ENCODE peak calls at places on chromosome 13, in eight cellular contexts. One of them, this sample, is unnamed.

GRCh38 chr13:80630685-80631121 is 289.8 kb upstream of the SPRY2 start:
- DNase-seq in lower lobe of right lung: no peak
- DNase-seq in mesendoderm: no peak
- DNase-seq in cardiac muscle cell: no peak
- DNase-seq in gastrocnemius medialis: peak; percentile 19
- DNase-seq in aorta: no peak
- DNase-seq in heart right ventricle: no peak
- DNase-seq in IMR-90: no peak
- DNase-seq in this sample: no peak

GRCh38 chr13:48570225-48570828 is 37.4 kb upstream of the RCBTB2 start:
- DNase-seq in mesendoderm: no peak
- DNase-seq in lower lobe of right lung: peak; percentile 62
- DNase-seq in heart right ventricle: no peak
- DNase-seq in aorta: peak; percentile 68
- DNase-seq in cardiac muscle cell: no peak
- DNase-seq in IMR-90: no peak
- DNase-seq in gastrocnemius medialis: no peak
- DNase-seq in this sample: no peak

GRCh38 chr13:30362005-30362788 is 54.8 kb upstream of the KATNAL1 start:
- DNase-seq in aorta: no peak
- DNase-seq in lower lobe of right lung: no peak
- DNase-seq in cardiac muscle cell: no peak
- DNase-seq in IMR-90: no peak
- DNase-seq in heart right ventricle: no peak
- DNase-seq in gastrocnemius medialis: no peak
- DNase-seq in mesendoderm: no peak
- DNase-seq in this sample: no peak

GRCh38 chr13:69970521-69970920 is 137.1 kb upstream of the ATXN8OS start:
- DNase-seq in mesendoderm: peak; percentile 84
- DNase-seq in heart right ventricle: no peak
- DNase-seq in aorta: no peak
- DNase-seq in cardiac muscle cell: no peak
- DNase-seq in lower lobe of right lung: no peak
- DNase-seq in IMR-90: no peak
- DNase-seq in gastrocnemius medialis: no peak
- DNase-seq in this sample: peak; percentile 49

GRCh38 chr13:73341748-73342147 is 282.9 kb downstream of the KLF5 start:
- DNase-seq in gastrocnemius medialis: no peak
- DNase-seq in IMR-90: peak; percentile 44
- DNase-seq in heart right ventricle: no peak
- DNase-seq in mesendoderm: peak; percentile 62
- DNase-seq in cardiac muscle cell: no peak
- DNase-seq in lower lobe of right lung: no peak
- DNase-seq in aorta: no peak
- DNase-seq in this sample: peak; percentile 62

GRCh38 chr13:113419531-113420183 is 33.6 kb downstream of the ADPRHL1 start:
- DNase-seq in mesendoderm: no peak
- DNase-seq in lower lobe of right lung: no peak
- DNase-seq in IMR-90: no peak
- DNase-seq in aorta: peak; percentile 21
- DNase-seq in heart right ventricle: no peak
- DNase-seq in cardiac muscle cell: no peak
- DNase-seq in gastrocnemius medialis: no peak
- DNase-seq in this sample: no peak

GRCh38 chr13:80131204-80131603 is 209.7 kb downstream of the SPRY2 start:
- DNase-seq in IMR-90: peak; percentile 46
- DNase-seq in gastrocnemius medialis: peak; percentile 57
- DNase-seq in heart right ventricle: peak; percentile 84
- DNase-seq in cardiac muscle cell: peak; percentile 86
- DNase-seq in aorta: peak; percentile 86
- DNase-seq in lower lobe of right lung: peak; percentile 88
- DNase-seq in mesendoderm: peak; percentile 46
- DNase-seq in this sample: peak; percentile 77

GRCh38 chr13:74133657-74134201 is 475 bp downstream of the KLF12 start:
- DNase-seq in gastrocnemius medialis: peak; percentile 79
- DNase-seq in aorta: peak; percentile 91
- DNase-seq in cardiac muscle cell: peak; percentile 89
- DNase-seq in mesendoderm: peak; percentile 86
- DNase-seq in lower lobe of right lung: peak; percentile 82
- DNase-seq in heart right ventricle: peak; percentile 84
- DNase-seq in IMR-90: peak; percentile 95
- DNase-seq in this sample: peak; percentile 93

DNA sequence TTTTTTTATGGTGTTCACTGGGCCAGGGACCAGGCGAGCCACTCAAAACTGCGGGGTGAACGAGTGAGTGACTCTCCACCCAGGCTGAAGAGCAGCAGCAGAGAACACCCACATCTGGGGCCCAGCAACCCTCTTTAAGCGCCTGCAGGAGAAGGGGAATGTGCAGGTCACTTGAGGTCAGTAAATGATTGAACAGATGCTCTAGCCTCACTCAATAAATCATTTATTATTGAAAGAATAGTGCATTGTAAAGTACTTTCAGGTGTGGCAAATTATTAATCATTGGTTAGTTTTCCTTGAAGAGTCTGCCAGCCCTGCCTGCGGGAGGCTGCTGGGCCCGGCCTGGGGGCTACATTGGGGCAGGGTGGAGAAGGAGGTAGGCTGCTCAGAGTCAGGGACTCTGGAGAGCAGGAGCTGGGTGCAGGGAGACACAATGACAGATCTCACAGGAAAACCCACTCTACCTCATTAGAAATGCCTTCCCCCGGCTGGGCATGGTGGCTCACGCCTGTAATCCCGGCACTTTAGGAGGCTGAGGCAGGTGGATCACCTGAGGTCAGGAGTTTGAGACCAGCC is 42.5 kb downstream of the ABCC4 start:
- DNase-seq in IMR-90: no peak
- DNase-seq in gastrocnemius medialis: no peak
- DNase-seq in lower lobe of right lung: no peak
- DNase-seq in heart right ventricle: no peak
- DNase-seq in aorta: no peak
- DNase-seq in cardiac muscle cell: no peak
- DNase-seq in mesendoderm: no peak
- DNase-seq in this sample: no peak
- H3K27ac ChIP-seq in IMR-90: no peak overlapping the region
- H3K27ac ChIP-seq in gastrocnemius medialis: no peak overlapping the region
- H3K27ac ChIP-seq in lower lobe of right lung: no peak overlapping the region
- H3K27ac ChIP-seq in heart right ventricle: no peak overlapping the region
- H3K27ac ChIP-seq in aorta: no peak overlapping the region
- H3K27ac ChIP-seq in cardiac muscle cell: no peak overlapping the region
- H3K27ac ChIP-seq in mesendoderm: no peak overlapping the region
- H3K27ac ChIP-seq in this sample: no peak overlapping the region

GRCh38 chr13:52348983-52349780 is 56.8 kb downstream of the THSD1 start:
- DNase-seq in lower lobe of right lung: no peak
- DNase-seq in gastrocnemius medialis: no peak
- DNase-seq in heart right ventricle: no peak
- DNase-seq in aorta: no peak
- DNase-seq in cardiac muscle cell: no peak
- DNase-seq in IMR-90: peak; percentile 85
- DNase-seq in mesendoderm: peak; percentile 48
- DNase-seq in this sample: no peak

GRCh38 chr13:52348081-52348480 is 57.9 kb downstream of the THSD1 start:
- DNase-seq in lower lobe of right lung: no peak
- DNase-seq in IMR-90: peak; percentile 88
- DNase-seq in mesendoderm: no peak
- DNase-seq in cardiac muscle cell: no peak
- DNase-seq in heart right ventricle: no peak
- DNase-seq in gastrocnemius medialis: no peak
- DNase-seq in aorta: no peak
- DNase-seq in this sample: no peak

GRCh38 chr13:52345631-52346251 is 60.2 kb downstream of the THSD1 start:
- DNase-seq in lower lobe of right lung: no peak
- DNase-seq in cardiac muscle cell: no peak
- DNase-seq in mesendoderm: no peak
- DNase-seq in heart right ventricle: no peak
- DNase-seq in IMR-90: peak; percentile 21
- DNase-seq in aorta: no peak
- DNase-seq in gastrocnemius medialis: no peak
- DNase-seq in this sample: no peak

GRCh38 chr13:52344108-52344507 is 61.9 kb downstream of the THSD1 start:
- DNase-seq in mesendoderm: no peak
- DNase-seq in lower lobe of right lung: no peak
- DNase-seq in gastrocnemius medialis: no peak
- DNase-seq in heart right ventricle: no peak
- DNase-seq in cardiac muscle cell: no peak
- DNase-seq in IMR-90: no peak
- DNase-seq in aorta: no peak
- DNase-seq in this sample: no peak

GRCh38 chr13:52345048-52345447 is 60.9 kb downstream of the THSD1 start:
- DNase-seq in heart right ventricle: no peak
- DNase-seq in cardiac muscle cell: no peak
- DNase-seq in aorta: no peak
- DNase-seq in lower lobe of right lung: no peak
- DNase-seq in gastrocnemius medialis: no peak
- DNase-seq in mesendoderm: no peak
- DNase-seq in IMR-90: peak; percentile 47
- DNase-seq in this sample: no peak
- H3K4me1 ChIP-seq in heart right ventricle: peaks cover 8% of the 10 kb centered on the region
- H3K4me1 ChIP-seq in cardiac muscle cell: no peaks in the 10 kb centered on the region
- H3K4me1 ChIP-seq in aorta: no peaks in the 10 kb centered on the region
- H3K4me1 ChIP-seq in lower lobe of right lung: no peaks in the 10 kb centered on the region
- H3K4me1 ChIP-seq in gastrocnemius medialis: no peaks in the 10 kb centered on the region
- H3K4me1 ChIP-seq in mesendoderm: no peaks in the 10 kb centered on the region
- H3K4me1 ChIP-seq in IMR-90: peaks cover 2% of the 10 kb centered on the region
- H3K4me1 ChIP-seq in this sample: no peaks in the 10 kb centered on the region

GRCh38 chr13:109699628-109700071 is 86.7 kb downstream of the IRS2 start:
- DNase-seq in heart right ventricle: no peak
- DNase-seq in mesendoderm: peak; percentile 56
- DNase-seq in IMR-90: no peak
- DNase-seq in aorta: no peak
- DNase-seq in lower lobe of right lung: no peak
- DNase-seq in cardiac muscle cell: no peak
- DNase-seq in gastrocnemius medialis: no peak
- DNase-seq in this sample: peak; percentile 87
- H3K27ac ChIP-seq in heart right ventricle: no peak overlapping the region
- H3K27ac ChIP-seq in mesendoderm: no peak overlapping the region
- H3K27ac ChIP-seq in IMR-90: no peak overlapping the region
- H3K27ac ChIP-seq in aorta: no peak overlapping the region
- H3K27ac ChIP-seq in lower lobe of right lung: no peak overlapping the region
- H3K27ac ChIP-seq in cardiac muscle cell: no peak overlapping the region
- H3K27ac ChIP-seq in gastrocnemius medialis: no peak overlapping the region
- H3K27ac ChIP-seq in this sample: no peak overlapping the region

GRCh38 chr13:109783815-109784589 is 2.4 kb downstream of the IRS2 start:
- DNase-seq in gastrocnemius medialis: no peak
- DNase-seq in mesendoderm: no peak
- DNase-seq in IMR-90: no peak
- DNase-seq in cardiac muscle cell: no peak
- DNase-seq in lower lobe of right lung: peak; percentile 51
- DNase-seq in aorta: no peak
- DNase-seq in heart right ventricle: no peak
- DNase-seq in this sample: peak; percentile 74

GRCh38 chr13:109783447-109783814 is 3.0 kb downstream of the IRS2 start:
- DNase-seq in aorta: peak; percentile 51
- DNase-seq in cardiac muscle cell: no peak
- DNase-seq in lower lobe of right lung: no peak
- DNase-seq in mesendoderm: peak; percentile 55
- DNase-seq in gastrocnemius medialis: no peak
- DNase-seq in heart right ventricle: no peak
- DNase-seq in IMR-90: no peak
- DNase-seq in this sample: peak; percentile 87

GRCh38 chr13:109785141-109785891 is 1.1 kb downstream of the IRS2 start:
- DNase-seq in aorta: peak; percentile 72
- DNase-seq in gastrocnemius medialis: peak; percentile 45
- DNase-seq in heart right ventricle: peak; percentile 55
- DNase-seq in cardiac muscle cell: peak; percentile 76
- DNase-seq in lower lobe of right lung: peak; percentile 79
- DNase-seq in mesendoderm: peak; percentile 68
- DNase-seq in IMR-90: peak; percentile 57
- DNase-seq in this sample: peak; percentile 81

GRCh38 chr13:109785892-109786450 is 412 bp downstream of the IRS2 start:
- DNase-seq in aorta: no peak
- DNase-seq in mesendoderm: peak; percentile 14
- DNase-seq in IMR-90: no peak
- DNase-seq in cardiac muscle cell: no peak
- DNase-seq in lower lobe of right lung: peak; percentile 61
- DNase-seq in heart right ventricle: peak; percentile 33
- DNase-seq in gastrocnemius medialis: no peak
- DNase-seq in this sample: no peak

GRCh38 chr13:109784590-109785140 is 1.7 kb downstream of the IRS2 start:
- DNase-seq in mesendoderm: peak; percentile 82
- DNase-seq in heart right ventricle: peak; percentile 86
- DNase-seq in aorta: peak; percentile 90
- DNase-seq in lower lobe of right lung: peak; percentile 85
- DNase-seq in IMR-90: peak; percentile 62
- DNase-seq in cardiac muscle cell: peak; percentile 89
- DNase-seq in gastrocnemius medialis: peak; percentile 64
- DNase-seq in this sample: peak; percentile 94
- H3K4me1 ChIP-seq in mesendoderm: peaks cover 5% of the 10 kb centered on the region
- H3K4me1 ChIP-seq in heart right ventricle: peaks cover 66% of the 10 kb centered on the region
- H3K4me1 ChIP-seq in aorta: peaks cover 3% of the 10 kb centered on the region
- H3K4me1 ChIP-seq in lower lobe of right lung: peaks cover 59% of the 10 kb centered on the region
- H3K4me1 ChIP-seq in IMR-90: peaks cover 15% of the 10 kb centered on the region
- H3K4me1 ChIP-seq in cardiac muscle cell: peaks cover 1% of the 10 kb centered on the region
- H3K4me1 ChIP-seq in gastrocnemius medialis: peaks cover 14% of the 10 kb centered on the region
- H3K4me1 ChIP-seq in this sample: no peaks in the 10 kb centered on the region

DNA sequence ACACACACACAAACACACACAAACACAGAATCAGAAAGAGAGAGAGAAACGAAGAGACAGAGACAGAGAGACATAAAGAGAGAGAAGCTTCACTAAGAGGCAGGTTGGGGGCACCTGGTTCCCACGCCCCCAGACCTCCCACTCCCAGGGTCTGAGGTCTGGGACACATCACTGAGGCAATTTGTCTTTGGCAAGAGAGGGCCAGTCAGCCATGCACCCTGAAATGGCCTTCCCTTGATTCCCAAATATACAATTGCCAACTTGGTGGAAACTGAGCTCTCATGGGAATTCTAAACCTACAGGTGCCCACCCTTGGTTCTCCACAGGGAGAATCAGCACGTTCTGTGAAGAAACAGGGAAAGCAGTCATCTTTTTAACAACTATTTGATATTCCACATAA is 79.5 kb downstream of the COL4A1 start:
- DNase-seq in lower lobe of right lung: no peak
- DNase-seq in heart right ventricle: no peak
- DNase-seq in cardiac muscle cell: no peak
- DNase-seq in mesendoderm: no peak
- DNase-seq in aorta: no peak
- DNase-seq in IMR-90: no peak
- DNase-seq in gastrocnemius medialis: no peak
- DNase-seq in this sample: no peak
- H3K27ac ChIP-seq in lower lobe of right lung: no peak overlapping the region
- H3K27ac ChIP-seq in heart right ventricle: peak overlapping the region; percentile 72
- H3K27ac ChIP-seq in cardiac muscle cell: no peak overlapping the region
- H3K27ac ChIP-seq in mesendoderm: no peak overlapping the region
- H3K27ac ChIP-seq in aorta: no peak overlapping the region
- H3K27ac ChIP-seq in IMR-90: peak overlapping the region; percentile 42
- H3K27ac ChIP-seq in gastrocnemius medialis: peak overlapping the region; percentile 67
- H3K27ac ChIP-seq in this sample: no peak overlapping the region

DNA sequence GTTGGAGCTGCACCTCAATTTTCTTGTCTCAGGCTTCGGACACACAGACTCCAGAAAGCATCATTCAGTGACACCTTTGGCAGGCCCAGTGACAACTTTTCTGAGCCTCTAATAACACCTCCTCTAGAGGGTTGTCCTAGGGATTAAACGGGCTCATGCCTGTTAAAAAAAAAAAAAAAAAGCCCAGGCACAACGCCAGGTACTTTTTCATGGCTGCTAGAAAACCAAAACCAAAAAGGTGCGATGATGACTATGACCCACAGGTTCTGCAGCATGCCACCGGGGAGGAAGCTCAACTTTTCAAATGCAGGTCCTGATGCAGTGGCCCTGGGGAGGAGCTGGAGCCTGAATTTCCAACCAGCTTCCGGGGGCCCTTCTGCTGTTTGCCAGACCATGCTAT is 184.2 kb downstream of the ABCC4 start:
- DNase-seq in IMR-90: no peak
- DNase-seq in gastrocnemius medialis: no peak
- DNase-seq in lower lobe of right lung: no peak
- DNase-seq in heart right ventricle: no peak
- DNase-seq in aorta: no peak
- DNase-seq in mesendoderm: no peak
- DNase-seq in cardiac muscle cell: no peak
- DNase-seq in this sample: no peak
- H3K4me1 ChIP-seq in IMR-90: peaks cover 2% of the 10 kb centered on the region
- H3K4me1 ChIP-seq in gastrocnemius medialis: no peaks in the 10 kb centered on the region
- H3K4me1 ChIP-seq in lower lobe of right lung: no peaks in the 10 kb centered on the region
- H3K4me1 ChIP-seq in heart right ventricle: no peaks in the 10 kb centered on the region
- H3K4me1 ChIP-seq in aorta: no peaks in the 10 kb centered on the region
- H3K4me1 ChIP-seq in mesendoderm: peaks cover 2% of the 10 kb centered on the region
- H3K4me1 ChIP-seq in cardiac muscle cell: no peaks in the 10 kb centered on the region
- H3K4me1 ChIP-seq in this sample: peaks cover 25% of the 10 kb centered on the region

This sample was measured in endodermal cell.